ENCODE peak calls at places on chromosomes 7 and 10, in eight cellular contexts. One of them, this sample, is unnamed.

GRCh38 chr7:138387755-138388475 is 72.1 kb upstream of the TRIM24 start:
- DNase-seq in mucosa of descending colon: no peak
- DNase-seq in astrocyte of the spinal cord: no peak
- DNase-seq in WTC11: no peak
- DNase-seq in GM13976: no peak
- DNase-seq in endothelial cell: no peak
- DNase-seq in stomach: no peak
- DNase-seq in Panc1: no peak
- DNase-seq in this sample: no peak

GRCh38 chr10:20767028-20767427 is 130.1 kb downstream of the NEBL start:
- DNase-seq in mucosa of descending colon: no peak
- DNase-seq in astrocyte of the spinal cord: peak
- DNase-seq in WTC11: no peak
- DNase-seq in GM13976: no peak
- DNase-seq in endothelial cell: no peak
- DNase-seq in stomach: no peak
- DNase-seq in Panc1: no peak
- DNase-seq in this sample: no peak

GRCh38 chr7:81770823-81771222 is 976 bp upstream of the HGF start:
- DNase-seq in mucosa of descending colon: no peak
- DNase-seq in astrocyte of the spinal cord: no peak
- DNase-seq in WTC11: no peak
- DNase-seq in GM13976: no peak
- DNase-seq in endothelial cell: no peak
- DNase-seq in stomach: no peak
- DNase-seq in Panc1: no peak
- DNase-seq in this sample: no peak

GRCh38 chr10:99631496-99631895 is 11.3 kb upstream of the SLC25A28 start:
- DNase-seq in mucosa of descending colon: no peak
- DNase-seq in astrocyte of the spinal cord: no peak
- DNase-seq in WTC11: no peak
- DNase-seq in GM13976: no peak
- DNase-seq in endothelial cell: no peak
- DNase-seq in stomach: no peak
- DNase-seq in Panc1: no peak
- DNase-seq in this sample: no peak

GRCh38 chr7:9921326-9921725 is 1052.3 kb upstream of the PHF14 start:
- DNase-seq in mucosa of descending colon: no peak
- DNase-seq in astrocyte of the spinal cord: no peak
- DNase-seq in WTC11: no peak
- DNase-seq in GM13976: no peak
- DNase-seq in endothelial cell: no peak
- DNase-seq in stomach: no peak
- DNase-seq in Panc1: no peak
- DNase-seq in this sample: no peak

GRCh38 chr7:24916463-24917040 is 63.4 kb downstream of the OSBPL3 start:
- DNase-seq in mucosa of descending colon: no peak
- DNase-seq in astrocyte of the spinal cord: no peak
- DNase-seq in WTC11: no peak
- DNase-seq in GM13976: no peak
- DNase-seq in endothelial cell: no peak
- DNase-seq in stomach: no peak
- DNase-seq in Panc1: no peak
- DNase-seq in this sample: no peak

GRCh38 chr10:118956253-118957140 is 73.0 kb upstream of the NANOS1 start:
- DNase-seq in mucosa of descending colon: no peak
- DNase-seq in astrocyte of the spinal cord: no peak
- DNase-seq in WTC11: no peak
- DNase-seq in GM13976: peak
- DNase-seq in endothelial cell: no peak
- DNase-seq in stomach: peak
- DNase-seq in Panc1: no peak
- DNase-seq in this sample: no peak

GRCh38 chr10:116490028-116490662 is 55.6 kb upstream of the PNLIP start:
- DNase-seq in mucosa of descending colon: no peak
- DNase-seq in astrocyte of the spinal cord: peak
- DNase-seq in WTC11: no peak
- DNase-seq in GM13976: peak
- DNase-seq in endothelial cell: no peak
- DNase-seq in stomach: no peak
- DNase-seq in Panc1: peak
- DNase-seq in this sample: no peak

GRCh38 chr10:29344073-29344820 is 55.4 kb downstream of the LYZL1 start:
- DNase-seq in mucosa of descending colon: no peak
- DNase-seq in astrocyte of the spinal cord: peak
- DNase-seq in WTC11: peak
- DNase-seq in GM13976: no peak
- DNase-seq in endothelial cell: no peak
- DNase-seq in stomach: no peak
- DNase-seq in Panc1: no peak
- DNase-seq in this sample: no peak

GRCh38 chr7:6271091-6271658 is 1.2 kb downstream of the CYTH3 start:
- DNase-seq in mucosa of descending colon: peak
- DNase-seq in astrocyte of the spinal cord: peak
- DNase-seq in WTC11: peak
- DNase-seq in GM13976: no peak
- DNase-seq in endothelial cell: peak
- DNase-seq in stomach: peak
- DNase-seq in Panc1: no peak
- DNase-seq in this sample: no peak

GRCh38 chr10:8049151-8049873 is 5.2 kb upstream of the GATA3 start:
- DNase-seq in mucosa of descending colon: no peak
- DNase-seq in astrocyte of the spinal cord: no peak
- DNase-seq in WTC11: peak
- DNase-seq in GM13976: no peak
- DNase-seq in endothelial cell: no peak
- DNase-seq in stomach: no peak
- DNase-seq in Panc1: no peak
- DNase-seq in this sample: no peak

GRCh38 chr7:135253851-135254815 is 20.5 kb downstream of the STRA8 start:
- DNase-seq in mucosa of descending colon: peak
- DNase-seq in astrocyte of the spinal cord: peak
- DNase-seq in WTC11: no peak
- DNase-seq in GM13976: no peak
- DNase-seq in endothelial cell: peak
- DNase-seq in stomach: peak
- DNase-seq in Panc1: peak
- DNase-seq in this sample: no peak

GRCh38 chr10:12819071-12819470 is 182.4 kb downstream of the CCDC3 start:
- DNase-seq in mucosa of descending colon: no peak
- DNase-seq in astrocyte of the spinal cord: no peak
- DNase-seq in WTC11: no peak
- DNase-seq in GM13976: no peak
- DNase-seq in endothelial cell: no peak
- DNase-seq in stomach: no peak
- DNase-seq in Panc1: no peak
- DNase-seq in this sample: no peak

GRCh38 chr10:91162050-91162494 is 58.4 kb upstream of the PCGF5 start:
- DNase-seq in mucosa of descending colon: no peak
- DNase-seq in astrocyte of the spinal cord: no peak
- DNase-seq in WTC11: no peak
- DNase-seq in GM13976: peak
- DNase-seq in endothelial cell: no peak
- DNase-seq in stomach: no peak
- DNase-seq in Panc1: no peak
- DNase-seq in this sample: no peak

DNA sequence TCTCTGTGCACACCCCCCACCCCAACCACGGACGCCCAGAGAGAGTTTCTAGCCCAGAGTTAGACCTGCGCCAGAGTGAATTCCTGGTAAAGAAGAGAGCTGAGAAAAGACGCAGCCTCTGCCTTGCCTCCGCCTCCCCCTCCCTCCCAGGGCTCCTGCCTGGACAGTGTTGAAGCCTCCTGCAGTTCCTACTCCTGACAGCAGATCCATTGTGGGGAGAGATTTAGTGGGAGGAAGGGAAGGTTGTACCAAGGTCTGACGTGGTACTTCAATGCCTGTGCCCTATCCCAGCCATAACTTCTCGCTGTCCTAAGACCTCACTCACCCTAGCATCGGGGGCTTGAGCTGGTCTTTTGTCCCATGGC is 952 bp downstream of the SRRM3 start:
- DNase-seq in mucosa of descending colon: no peak
- DNase-seq in astrocyte of the spinal cord: no peak
- DNase-seq in WTC11: no peak
- DNase-seq in GM13976: no peak
- DNase-seq in endothelial cell: no peak
- DNase-seq in stomach: no peak
- DNase-seq in Panc1: no peak
- DNase-seq in this sample: peak
- TF ChIP-seq CTCF in mucosa of descending colon: no peak
- TF ChIP-seq CTCF in astrocyte of the spinal cord: no peak
- TF ChIP-seq CTCF in WTC11: no peak
- TF ChIP-seq CTCF in GM13976: no peak
- TF ChIP-seq CTCF in endothelial cell: no peak
- TF ChIP-seq CTCF in stomach: no peak
- TF ChIP-seq CTCF in Panc1: no peak
- TF ChIP-seq CTCF in this sample: no peak

GRCh38 chr7:119937745-119938144 is 335.2 kb upstream of the KCND2 start:
- DNase-seq in mucosa of descending colon: no peak
- DNase-seq in astrocyte of the spinal cord: no peak
- DNase-seq in WTC11: no peak
- DNase-seq in GM13976: no peak
- DNase-seq in endothelial cell: no peak
- DNase-seq in stomach: no peak
- DNase-seq in Panc1: no peak
- DNase-seq in this sample: no peak

GRCh38 chr7:119929891-119930290 is 343.1 kb upstream of the KCND2 start:
- DNase-seq in mucosa of descending colon: no peak
- DNase-seq in astrocyte of the spinal cord: peak
- DNase-seq in WTC11: no peak
- DNase-seq in GM13976: no peak
- DNase-seq in endothelial cell: no peak
- DNase-seq in stomach: no peak
- DNase-seq in Panc1: no peak
- DNase-seq in this sample: no peak

GRCh38 chr7:119936876-119937275 is 336.1 kb upstream of the KCND2 start:
- DNase-seq in mucosa of descending colon: no peak
- DNase-seq in astrocyte of the spinal cord: no peak
- DNase-seq in WTC11: no peak
- DNase-seq in GM13976: no peak
- DNase-seq in endothelial cell: no peak
- DNase-seq in stomach: no peak
- DNase-seq in Panc1: no peak
- DNase-seq in this sample: no peak

GRCh38 chr7:119931230-119931824 is 341.6 kb upstream of the KCND2 start:
- DNase-seq in mucosa of descending colon: no peak
- DNase-seq in astrocyte of the spinal cord: peak
- DNase-seq in WTC11: no peak
- DNase-seq in GM13976: no peak
- DNase-seq in endothelial cell: no peak
- DNase-seq in stomach: no peak
- DNase-seq in Panc1: no peak
- DNase-seq in this sample: no peak

GRCh38 chr7:119935418-119936025 is 337.5 kb upstream of the KCND2 start:
- DNase-seq in mucosa of descending colon: no peak
- DNase-seq in astrocyte of the spinal cord: peak
- DNase-seq in WTC11: no peak
- DNase-seq in GM13976: peak
- DNase-seq in endothelial cell: no peak
- DNase-seq in stomach: no peak
- DNase-seq in Panc1: peak
- DNase-seq in this sample: no peak
- TF ChIP-seq CTCF in mucosa of descending colon: no peak
- TF ChIP-seq CTCF in astrocyte of the spinal cord: peak
- TF ChIP-seq CTCF in WTC11: peak
- TF ChIP-seq CTCF in GM13976: peak
- TF ChIP-seq CTCF in endothelial cell: peak
- TF ChIP-seq CTCF in stomach: no peak
- TF ChIP-seq CTCF in Panc1: peak
- TF ChIP-seq CTCF in this sample: peak

GRCh38 chr7:151599401-151600227 is 79.9 kb upstream of the RHEB start:
- DNase-seq in mucosa of descending colon: no peak
- DNase-seq in astrocyte of the spinal cord: peak
- DNase-seq in WTC11: no peak
- DNase-seq in GM13976: no peak
- DNase-seq in endothelial cell: no peak
- DNase-seq in stomach: no peak
- DNase-seq in Panc1: peak
- DNase-seq in this sample: no peak
- TF ChIP-seq CTCF in mucosa of descending colon: no peak
- TF ChIP-seq CTCF in astrocyte of the spinal cord: peak
- TF ChIP-seq CTCF in WTC11: no peak
- TF ChIP-seq CTCF in GM13976: no peak
- TF ChIP-seq CTCF in endothelial cell: no peak
- TF ChIP-seq CTCF in stomach: no peak
- TF ChIP-seq CTCF in Panc1: no peak
- TF ChIP-seq CTCF in this sample: no peak

DNA sequence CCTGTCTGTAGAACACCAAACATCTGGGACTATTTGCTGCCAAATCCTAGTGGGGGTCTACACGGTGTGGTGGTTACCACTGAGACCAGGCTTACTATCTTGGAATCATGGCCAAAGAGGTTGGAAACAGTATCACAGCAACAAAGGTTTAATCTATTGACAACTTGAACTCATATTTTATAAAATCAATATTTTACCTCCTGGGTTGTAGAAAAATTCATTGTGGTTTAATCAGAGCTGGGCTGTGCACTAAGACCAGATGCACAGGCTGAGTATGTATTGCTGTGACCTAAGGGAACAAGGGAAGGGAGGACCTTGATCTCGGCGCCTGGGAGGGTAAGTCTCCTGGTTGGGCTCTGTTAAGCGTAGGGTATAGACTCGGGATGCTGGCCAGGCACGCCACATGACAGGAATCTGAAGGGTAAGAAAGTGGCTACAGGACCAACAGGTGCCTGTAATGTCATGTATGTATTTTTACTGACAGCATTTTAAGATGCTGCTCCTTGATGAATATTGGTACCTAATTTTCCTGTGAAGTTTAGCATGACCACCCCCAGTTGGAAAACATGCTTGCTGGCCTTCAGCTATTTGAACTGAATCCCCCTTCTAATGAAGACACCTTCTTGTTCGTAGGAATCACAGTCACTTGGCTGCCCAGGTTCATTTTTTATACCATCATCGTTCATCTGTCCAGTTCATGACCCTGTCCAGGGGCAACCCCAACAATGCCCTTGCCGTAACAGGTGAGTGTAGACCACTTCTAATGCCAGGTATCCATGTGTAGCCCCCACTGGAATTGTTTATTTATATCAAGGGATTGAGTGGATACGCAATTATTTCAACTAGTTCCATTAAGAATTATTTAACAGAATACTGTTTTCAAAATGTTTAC is 79.5 kb downstream of the EZH2 start:
- DNase-seq in mucosa of descending colon: no peak
- DNase-seq in astrocyte of the spinal cord: no peak
- DNase-seq in WTC11: no peak
- DNase-seq in GM13976: no peak
- DNase-seq in endothelial cell: no peak
- DNase-seq in stomach: no peak
- DNase-seq in Panc1: no peak
- DNase-seq in this sample: no peak
- TF ChIP-seq CTCF in mucosa of descending colon: no peak
- TF ChIP-seq CTCF in astrocyte of the spinal cord: no peak
- TF ChIP-seq CTCF in WTC11: no peak
- TF ChIP-seq CTCF in GM13976: no peak
- TF ChIP-seq CTCF in endothelial cell: no peak
- TF ChIP-seq CTCF in stomach: no peak
- TF ChIP-seq CTCF in Panc1: no peak
- TF ChIP-seq CTCF in this sample: no peak

This sample was measured in glutamatergic neuron.